ENCODE peak calls at places on chromosomes 11 and 22, in six cellular contexts. U is AG04450, Y is ovary, I is left ventricle myocardium inferior, H is adrenal gland, O is Panc1. T is an unnamed sample.

GRCh38 chr11:69131644-69132300 is 24.0 kb upstream of the SMIM38 start:
- DNase-seq in O (peak; percentile 48), H (peak; percentile 78), U (peak; percentile 45), Y (no peak), I (peak; percentile 71), T (peak; percentile 95)

GRCh38 chr22:46799626-46800025 is 37.2 kb downstream of the TBC1D22A start:
- DNase-seq in O (no peak), H (no peak), I (no peak), U (no peak), Y (no peak), T (no peak)

GRCh38 chr11:1929621-1930447 is 10.3 kb downstream of the TNNT3 start:
- DNase-seq in U (no peak), Y (no peak), I (no peak), H (no peak), O (no peak), T (no peak)

GRCh38 chr22:27488456-27489224 is 312.9 kb downstream of the MN1 start:
- DNase-seq in Y (no peak), H (no peak), I (no peak), O (no peak), U (no peak), T (no peak)

GRCh38 chr11:27312110-27312509 is 50.9 kb downstream of the CCDC34 start:
- DNase-seq in Y (no peak), U (no peak), I (no peak), H (no peak), O (no peak), T (no peak)

GRCh38 chr11:44946268-44946667 is 4.4 kb downstream of the TP53I11 start:
- DNase-seq in I (peak; percentile 87), Y (no peak), H (no peak), O (no peak), U (no peak), T (peak; percentile 45)

GRCh38 chr11:122649133-122649532 is 6.4 kb upstream of the UBASH3B start:
- DNase-seq in U (no peak), I (no peak), H (no peak), O (no peak), Y (no peak), T (no peak)

GRCh38 chr22:46791201-46791731 is 28.8 kb downstream of the TBC1D22A start:
- DNase-seq in H (peak; percentile 78), Y (no peak), U (no peak), O (no peak), I (no peak), T (peak; percentile 30)

GRCh38 chr11:13983081-13983751 is 20.7 kb downstream of the SPON1 start:
- DNase-seq in H (no peak), I (no peak), U (no peak), Y (peak; percentile 36), O (no peak), T (peak; percentile 54)

GRCh38 chr22:25806579-25806978 is 64.6 kb downstream of the MYO18B start:
- DNase-seq in H (no peak), O (no peak), I (no peak), U (no peak), Y (no peak), T (no peak)

GRCh38 chr11:68447015-68447801 is 13.3 kb upstream of the PPP6R3 start:
- DNase-seq in H (peak; percentile 79), U (no peak), Y (peak; percentile 71), I (peak; percentile 78), O (peak; percentile 20), T (peak; percentile 73)

GRCh38 chr11:110896358-110896757 is 184.1 kb upstream of the ARHGAP20 start:
- DNase-seq in U (peak; percentile 43), H (peak; percentile 56), I (no peak), Y (no peak), O (no peak), T (no peak)

GRCh38 chr11:113664981-113665710 is 41.0 kb downstream of the TMPRSS5 start:
- DNase-seq in Y (no peak), I (no peak), U (no peak), H (no peak), O (no peak), T (no peak)

GRCh38 chr22:49976439-49977175 is 16.0 kb downstream of the PIM3 start:
- DNase-seq in I (no peak), H (no peak), O (no peak), U (no peak), Y (no peak), T (no peak)

GRCh38 chr11:121212696-121213567 is 79.6 kb upstream of the SC5D start:
- DNase-seq in U (no peak), H (peak; percentile 56), Y (no peak), O (no peak), I (no peak), T (no peak)

GRCh38 chr11:47378011-47378835 is at the start of gene SPI1:
- DNase-seq in H (peak; percentile 67), Y (no peak), O (no peak), U (no peak), I (peak; percentile 68), T (no peak)

DNA sequence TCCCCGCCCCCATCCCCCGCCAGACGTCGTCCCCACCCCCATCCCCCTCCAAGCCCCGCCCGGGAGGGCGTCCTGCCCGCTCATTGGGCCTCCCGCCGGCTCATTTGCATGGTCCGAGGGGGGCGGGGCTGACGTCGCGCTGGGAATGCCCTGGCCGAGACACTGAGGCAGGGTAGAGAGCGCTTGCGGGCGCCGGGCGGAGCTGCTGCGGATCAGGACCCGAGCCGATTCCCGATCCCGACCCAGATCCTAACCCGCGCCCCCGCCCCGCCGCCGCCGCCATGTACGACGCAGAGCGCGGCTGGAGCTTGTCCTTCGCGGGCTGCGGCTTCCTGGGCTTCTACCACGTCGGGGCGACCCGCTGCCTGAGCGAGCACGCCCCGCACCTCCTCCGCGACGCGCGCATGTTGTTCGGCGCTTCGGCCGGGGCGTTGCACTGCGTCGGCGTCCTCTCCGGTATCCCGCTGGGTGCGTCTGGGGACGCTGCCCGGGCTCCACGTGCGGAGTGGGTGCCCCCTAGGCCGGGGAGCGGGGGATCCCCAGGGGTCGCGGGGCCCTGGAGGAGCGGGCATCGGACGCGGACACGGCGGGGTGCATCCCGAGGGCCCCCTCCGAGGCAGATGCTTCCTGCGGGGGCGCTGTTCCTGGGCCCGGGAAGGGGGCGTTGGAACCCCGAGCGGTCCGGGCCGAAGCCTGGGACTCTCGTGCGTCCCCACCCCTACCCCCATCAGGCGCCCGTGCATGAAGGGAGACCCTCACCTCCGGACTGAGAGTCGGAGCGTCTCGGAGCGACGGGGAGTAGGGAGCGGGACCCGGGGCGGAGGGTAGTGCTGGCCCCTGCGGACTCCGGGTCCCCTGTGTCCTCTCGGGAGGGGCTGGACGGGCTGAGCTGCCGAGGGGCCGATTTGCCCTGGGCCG is at the start of gene PNPLA3:
- DNase-seq in Y (peak; percentile 93), O (no peak), I (peak; percentile 91), H (peak; percentile 95), U (peak; percentile 50), T (peak; percentile 91)
- TF ChIP-seq CTCF in Y (no peak), O (no peak), I (no peak), H (no peak), U (peak; percentile 32), T (no peak)

GRCh38 chr11:70696076-70696475 is 297.7 kb downstream of the CTTN start:
- DNase-seq in Y (no peak), U (no peak), I (no peak), O (no peak), H (no peak), T (no peak)

GRCh38 chr11:70695086-70695960 is 297.0 kb downstream of the CTTN start:
- DNase-seq in H (no peak), O (no peak), Y (no peak), I (no peak), U (no peak), T (no peak)

GRCh38 chr11:70692131-70692530 is 293.8 kb downstream of the CTTN start:
- DNase-seq in I (no peak), Y (no peak), H (no peak), O (no peak), U (no peak), T (no peak)

GRCh38 chr11:70696564-70696963 is 298.2 kb downstream of the CTTN start:
- DNase-seq in O (no peak), H (no peak), I (no peak), Y (no peak), U (no peak), T (no peak)

GRCh38 chr11:70694371-70694770 is 296.0 kb downstream of the CTTN start:
- DNase-seq in H (no peak), Y (no peak), I (no peak), U (no peak), O (no peak), T (no peak)
- H3K9me3 ChIP-seq in H (no peaks in the 10 kb centered on the region), Y (no peaks in the 10 kb centered on the region), I (peaks cover 11% of the 10 kb centered on the region), U (peaks cover 22% of the 10 kb centered on the region), O (no peaks in the 10 kb centered on the region), T (no peaks in the 10 kb centered on the region)

DNA sequence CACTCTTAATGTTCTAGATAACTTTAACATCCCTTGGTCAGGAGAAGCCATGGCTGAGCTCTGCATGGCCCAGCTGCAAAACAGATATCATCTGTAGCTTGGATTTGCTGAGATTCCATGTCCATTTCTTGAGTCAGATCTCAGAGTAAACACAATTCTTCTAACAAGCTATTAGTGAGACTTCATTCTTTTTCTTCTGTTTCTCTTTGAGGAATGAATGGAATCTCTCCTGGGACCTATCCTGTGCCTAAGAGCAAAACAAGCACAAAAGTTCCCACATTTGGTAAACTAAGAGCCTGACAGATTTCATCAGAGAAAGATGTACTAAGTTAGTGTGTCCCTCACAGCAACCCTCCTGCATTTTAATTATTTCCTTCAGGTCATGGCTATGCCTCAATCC is 142.8 kb downstream of the MAML2 start:
- DNase-seq in Y (no peak), U (peak; percentile 78), H (no peak), O (no peak), I (no peak), T (no peak)
- H3K27ac ChIP-seq in Y (no peak overlapping the region), U (peak overlapping the region; percentile 81), H (no peak overlapping the region), O (no peak overlapping the region), I (peak overlapping the region; percentile 62), T (peak overlapping the region; percentile 71)

GRCh38 chr22:32823024-32823730 is 21.7 kb downstream of the TIMP3 start:
- DNase-seq in U (no peak), O (no peak), H (no peak), I (no peak), Y (no peak), T (peak; percentile 55)
- TF ChIP-seq CTCF in U (peak; percentile 45), O (peak; percentile 71), H (no peak), I (peak; percentile 55), Y (no peak), T (no peak)

T was measured in thyroid gland.